ENCODE peak calls at places on chromosome 11, in five cellular contexts. Y is T-cell; S is T-helper 1 cell; R is CD4-positive, alpha-beta T cell; Z is activated naive CD4-positive, alpha-beta T cell. V is an unnamed sample.
A peak's percentile ranks its signal among the peaks of the same experiment; 100 is the strongest.

GRCh38 chr11:24664399-24664798 is 167.5 kb downstream of the LUZP2 start:
- DNase-seq in Z (no peak), Y (no peak), S (no peak), R (no peak), V (no peak)

GRCh38 chr11:64580387-64580786 is 10.6 kb upstream of the SLC22A12 start:
- DNase-seq in Y (no peak), Z (no peak), S (no peak), R (no peak), V (no peak)

GRCh38 chr11:8789864-8790263 is 107.3 kb downstream of the RPL27A start:
- DNase-seq in Z (no peak), S (no peak), Y (no peak), R (no peak), V (no peak)

GRCh38 chr11:105144887-105145286 is 5.3 kb upstream of the CARD18 start:
- DNase-seq in Y (no peak), Z (no peak), S (no peak), R (no peak), V (no peak)

GRCh38 chr11:54985731-54986130 is 276.2 kb upstream of the TRIM48 start:
- DNase-seq in R (no peak), Z (no peak), S (no peak), Y (no peak), V (no peak)

GRCh38 chr11:43925063-43925931 is 17.1 kb upstream of the C11orf96 start:
- DNase-seq in R (no peak), Y (no peak), S (no peak), Z (no peak), V (no peak)

GRCh38 chr11:19938051-19938856 is 222.0 kb downstream of the DBX1 start:
- DNase-seq in S (peak; percentile 23), Y (no peak), R (no peak), Z (no peak), V (no peak)

GRCh38 chr11:66976048-66976467 is 954 bp downstream of the C11orf86 start:
- DNase-seq in Z (no peak), Y (no peak), S (no peak), R (no peak), V (no peak)

GRCh38 chr11:124199702-124200101 is 16.6 kb downstream of the OR10D3 start:
- DNase-seq in Y (no peak), R (no peak), S (no peak), Z (no peak), V (no peak)

GRCh38 chr11:129440028-129440630 is 64.5 kb downstream of the BARX2 start:
- DNase-seq in S (no peak), Y (no peak), R (no peak), Z (no peak), V (no peak)

V was measured in NCI-H2029 treated with DMSO at 0.1 percent for 48 hours.